ENCODE peak calls at places on chromosomes 12 and 14, in six cellular contexts. M is stimulated activated CD4-positive, alpha-beta T cell treated with anti-CD3 and anti-CD28 coated beads, Interleukin-2, amount 100 ng/mL, for 48 hours; E is right atrium auricular region; F is mucosa of gallbladder; G is PC-9; R is NCI-H748 treated with DMSO at 0.1 percent for 48 hours. X is an unnamed sample.
A peak's percentile ranks its signal among the peaks of the same experiment; 100 is the strongest.

GRCh38 chr14:92680781-92681650 is 67.4 kb downstream of the LGMN start:
- DNase-seq in R (peak; percentile 58), E (no peak), G (peak; percentile 89), F (peak; percentile 83), M (peak; percentile 70), X (peak; percentile 82)

GRCh38 chr14:50476134-50476533 is 56.2 kb downstream of the MAP4K5 start:
- DNase-seq in F (no peak), R (no peak), G (no peak), M (no peak), E (no peak), X (no peak)

GRCh38 chr14:74140374-74140850 is 55.7 kb downstream of the LIN52 start:
- DNase-seq in E (peak; percentile 74), R (peak; percentile 3), G (no peak), F (peak; percentile 22), M (no peak), X (peak; percentile 13)

GRCh38 chr14:103702497-103703432 is 12.5 kb downstream of the XRCC3 start:
- DNase-seq in F (no peak), G (no peak), M (no peak), R (no peak), E (no peak), X (no peak)

GRCh38 chr14:26765768-26766550 is 168.1 kb upstream of the NOVA1 start:
- DNase-seq in R (no peak), G (peak; percentile 62), E (peak; percentile 72), M (no peak), F (peak; percentile 30), X (no peak)

GRCh38 chr12:105369014-105369413 is 38.5 kb downstream of the C12orf75 start:
- DNase-seq in F (no peak), E (no peak), G (no peak), R (no peak), M (no peak), X (no peak)

GRCh38 chr14:81220488-81220766 is 332 bp downstream of the GTF2A1 start:
- DNase-seq in F (no peak), M (peak; percentile 18), R (peak; percentile 27), G (no peak), E (no peak), X (no peak)

GRCh38 chr14:96051231-96051630 is 12.1 kb downstream of the C14orf132 start:
- DNase-seq in M (no peak), F (no peak), E (no peak), R (no peak), G (no peak), X (no peak)

GRCh38 chr14:72521968-72522741 is 371.7 kb downstream of the DPF3 start:
- DNase-seq in G (no peak), M (no peak), E (peak; percentile 40), R (no peak), F (no peak), X (no peak)

GRCh38 chr12:79885956-79886490 is 48.9 kb downstream of the PPP1R12A start:
- DNase-seq in M (no peak), G (no peak), R (no peak), F (no peak), E (no peak), X (no peak)

GRCh38 chr14:89221109-89221508 is 195.9 kb downstream of the FOXN3 start:
- DNase-seq in M (no peak), F (no peak), E (no peak), R (peak; percentile 61), G (no peak), X (no peak)

GRCh38 chr12:124390442-124391116 is 95.7 kb downstream of the RFLNA start:
- DNase-seq in M (no peak), F (peak; percentile 59), R (no peak), G (peak; percentile 84), E (peak; percentile 91), X (no peak)

GRCh38 chr12:31507966-31508365 is 83.0 kb downstream of the DENND5B start:
- DNase-seq in G (peak; percentile 43), F (no peak), E (no peak), R (no peak), M (no peak), X (no peak)

X was measured in NCI-H526.